ENCODE peak calls at places on chromosome 1, in eight cellular contexts. One of them, this sample, is unnamed. For H3K27me3 and H3K4me1, the result is how much of the 10 kb centered on the place peaks cover.

GRCh38 chr1:8374812-8375211 is 56.9 kb downstream of the SLC45A1 start:
- DNase-seq in MM.1S: no peak
- DNase-seq in CD4-positive, alpha-beta memory T cell: no peak
- DNase-seq in Karpas-422: peak
- DNase-seq in lower lobe of right lung: no peak
- DNase-seq in astrocyte: no peak
- DNase-seq in left lung: no peak
- DNase-seq in fibroblast of lung: peak
- DNase-seq in this sample: no peak

GRCh38 chr1:183467687-183468086 is 4.6 kb upstream of the SMG7 start:
- DNase-seq in MM.1S: no peak
- DNase-seq in CD4-positive, alpha-beta memory T cell: no peak
- DNase-seq in Karpas-422: no peak
- DNase-seq in lower lobe of right lung: no peak
- DNase-seq in astrocyte: no peak
- DNase-seq in left lung: no peak
- DNase-seq in fibroblast of lung: peak
- DNase-seq in this sample: no peak

GRCh38 chr1:178341218-178341956 is 155.4 kb downstream of the CLEC20A start:
- DNase-seq in MM.1S: no peak
- DNase-seq in CD4-positive, alpha-beta memory T cell: no peak
- DNase-seq in Karpas-422: no peak
- DNase-seq in lower lobe of right lung: peak
- DNase-seq in astrocyte: peak
- DNase-seq in left lung: no peak
- DNase-seq in fibroblast of lung: peak
- DNase-seq in this sample: no peak

GRCh38 chr1:157540160-157540748 is 12.1 kb downstream of the FCRL5 start:
- DNase-seq in MM.1S: no peak
- DNase-seq in CD4-positive, alpha-beta memory T cell: no peak
- DNase-seq in Karpas-422: no peak
- DNase-seq in lower lobe of right lung: no peak
- DNase-seq in astrocyte: no peak
- DNase-seq in left lung: no peak
- DNase-seq in fibroblast of lung: no peak
- DNase-seq in this sample: no peak

GRCh38 chr1:244265507-244265906 is 186.2 kb downstream of the ADSS2 start:
- DNase-seq in MM.1S: no peak
- DNase-seq in CD4-positive, alpha-beta memory T cell: no peak
- DNase-seq in Karpas-422: no peak
- DNase-seq in lower lobe of right lung: no peak
- DNase-seq in astrocyte: no peak
- DNase-seq in left lung: no peak
- DNase-seq in fibroblast of lung: no peak
- DNase-seq in this sample: no peak

GRCh38 chr1:37323486-37324377 is 150.6 kb upstream of the ZC3H12A start:
- DNase-seq in MM.1S: peak
- DNase-seq in CD4-positive, alpha-beta memory T cell: peak
- DNase-seq in Karpas-422: peak
- DNase-seq in lower lobe of right lung: no peak
- DNase-seq in astrocyte: no peak
- DNase-seq in left lung: no peak
- DNase-seq in fibroblast of lung: no peak
- DNase-seq in this sample: no peak

GRCh38 chr1:181416268-181416855 is 67.0 kb upstream of the CACNA1E start:
- DNase-seq in MM.1S: no peak
- DNase-seq in CD4-positive, alpha-beta memory T cell: no peak
- DNase-seq in Karpas-422: no peak
- DNase-seq in lower lobe of right lung: no peak
- DNase-seq in astrocyte: no peak
- DNase-seq in left lung: no peak
- DNase-seq in fibroblast of lung: no peak
- DNase-seq in this sample: no peak

GRCh38 chr1:226131639-226132038 is 54.9 kb downstream of the ACBD3 start:
- DNase-seq in MM.1S: no peak
- DNase-seq in CD4-positive, alpha-beta memory T cell: no peak
- DNase-seq in Karpas-422: no peak
- DNase-seq in lower lobe of right lung: no peak
- DNase-seq in astrocyte: no peak
- DNase-seq in left lung: no peak
- DNase-seq in fibroblast of lung: no peak
- DNase-seq in this sample: no peak

GRCh38 chr1:198492872-198493271 is 47.6 kb downstream of the ATP6V1G3 start:
- DNase-seq in MM.1S: no peak
- DNase-seq in CD4-positive, alpha-beta memory T cell: no peak
- DNase-seq in Karpas-422: no peak
- DNase-seq in lower lobe of right lung: no peak
- DNase-seq in astrocyte: peak
- DNase-seq in left lung: no peak
- DNase-seq in fibroblast of lung: peak
- DNase-seq in this sample: no peak
- H3K27ac ChIP-seq in MM.1S: no peak
- H3K27ac ChIP-seq in CD4-positive, alpha-beta memory T cell: no peak
- H3K27ac ChIP-seq in Karpas-422: no peak
- H3K27ac ChIP-seq in lower lobe of right lung: no peak
- H3K27ac ChIP-seq in astrocyte: peak
- H3K27ac ChIP-seq in left lung: no peak
- H3K27ac ChIP-seq in fibroblast of lung: no peak
- H3K27ac ChIP-seq in this sample: no peak

GRCh38 chr1:217138173-217138838 is 415.1 kb upstream of the ESRRG start:
- DNase-seq in MM.1S: no peak
- DNase-seq in CD4-positive, alpha-beta memory T cell: no peak
- DNase-seq in Karpas-422: no peak
- DNase-seq in lower lobe of right lung: no peak
- DNase-seq in astrocyte: no peak
- DNase-seq in left lung: peak
- DNase-seq in fibroblast of lung: no peak
- DNase-seq in this sample: no peak
- H3K27me3 ChIP-seq in MM.1S: under half
- H3K27me3 ChIP-seq in CD4-positive, alpha-beta memory T cell: under half
- H3K27me3 ChIP-seq in Karpas-422: under half
- H3K27me3 ChIP-seq in lower lobe of right lung: half or more
- H3K27me3 ChIP-seq in astrocyte: half or more
- H3K27me3 ChIP-seq in left lung: half or more
- H3K27me3 ChIP-seq in fibroblast of lung: under half
- H3K27me3 ChIP-seq in this sample: under half

GRCh38 chr1:27562021-27562420 is 41.9 kb downstream of the AHDC1 start:
- DNase-seq in MM.1S: no peak
- DNase-seq in CD4-positive, alpha-beta memory T cell: no peak
- DNase-seq in Karpas-422: no peak
- DNase-seq in lower lobe of right lung: no peak
- DNase-seq in astrocyte: no peak
- DNase-seq in left lung: no peak
- DNase-seq in fibroblast of lung: no peak
- DNase-seq in this sample: no peak
- H3K4me1 ChIP-seq in MM.1S: under half
- H3K4me1 ChIP-seq in CD4-positive, alpha-beta memory T cell: under half
- H3K4me1 ChIP-seq in Karpas-422: under half
- H3K4me1 ChIP-seq in lower lobe of right lung: half or more
- H3K4me1 ChIP-seq in astrocyte: under half
- H3K4me1 ChIP-seq in left lung: half or more
- H3K4me1 ChIP-seq in fibroblast of lung: half or more
- H3K4me1 ChIP-seq in this sample: under half

GRCh38 chr1:22331618-22332017 is 120.0 kb upstream of the ZBTB40 start:
- DNase-seq in MM.1S: no peak
- DNase-seq in CD4-positive, alpha-beta memory T cell: no peak
- DNase-seq in Karpas-422: no peak
- DNase-seq in lower lobe of right lung: no peak
- DNase-seq in astrocyte: no peak
- DNase-seq in left lung: no peak
- DNase-seq in fibroblast of lung: no peak
- DNase-seq in this sample: no peak

GRCh38 chr1:22330763-22331119 is 120.9 kb upstream of the ZBTB40 start:
- DNase-seq in MM.1S: no peak
- DNase-seq in CD4-positive, alpha-beta memory T cell: no peak
- DNase-seq in Karpas-422: no peak
- DNase-seq in lower lobe of right lung: no peak
- DNase-seq in astrocyte: no peak
- DNase-seq in left lung: no peak
- DNase-seq in fibroblast of lung: no peak
- DNase-seq in this sample: no peak

GRCh38 chr1:22328331-22329170 is 123.1 kb upstream of the ZBTB40 start:
- DNase-seq in MM.1S: no peak
- DNase-seq in CD4-positive, alpha-beta memory T cell: no peak
- DNase-seq in Karpas-422: no peak
- DNase-seq in lower lobe of right lung: no peak
- DNase-seq in astrocyte: no peak
- DNase-seq in left lung: no peak
- DNase-seq in fibroblast of lung: no peak
- DNase-seq in this sample: no peak

GRCh38 chr1:22329171-22329540 is 122.5 kb upstream of the ZBTB40 start:
- DNase-seq in MM.1S: no peak
- DNase-seq in CD4-positive, alpha-beta memory T cell: no peak
- DNase-seq in Karpas-422: no peak
- DNase-seq in lower lobe of right lung: no peak
- DNase-seq in astrocyte: no peak
- DNase-seq in left lung: no peak
- DNase-seq in fibroblast of lung: no peak
- DNase-seq in this sample: no peak

GRCh38 chr1:22330092-22330762 is 121.4 kb upstream of the ZBTB40 start:
- DNase-seq in MM.1S: no peak
- DNase-seq in CD4-positive, alpha-beta memory T cell: no peak
- DNase-seq in Karpas-422: no peak
- DNase-seq in lower lobe of right lung: no peak
- DNase-seq in astrocyte: no peak
- DNase-seq in left lung: no peak
- DNase-seq in fibroblast of lung: no peak
- DNase-seq in this sample: no peak
- H3K27ac ChIP-seq in MM.1S: no peak
- H3K27ac ChIP-seq in CD4-positive, alpha-beta memory T cell: no peak
- H3K27ac ChIP-seq in Karpas-422: no peak
- H3K27ac ChIP-seq in lower lobe of right lung: no peak
- H3K27ac ChIP-seq in astrocyte: no peak
- H3K27ac ChIP-seq in left lung: no peak
- H3K27ac ChIP-seq in fibroblast of lung: no peak
- H3K27ac ChIP-seq in this sample: no peak

GRCh38 chr1:114094303-114094663 is 59.4 kb downstream of the SYT6 start:
- DNase-seq in MM.1S: no peak
- DNase-seq in CD4-positive, alpha-beta memory T cell: no peak
- DNase-seq in Karpas-422: no peak
- DNase-seq in lower lobe of right lung: no peak
- DNase-seq in astrocyte: peak
- DNase-seq in left lung: no peak
- DNase-seq in fibroblast of lung: peak
- DNase-seq in this sample: no peak
- H3K27me3 ChIP-seq in MM.1S: under half
- H3K27me3 ChIP-seq in CD4-positive, alpha-beta memory T cell: under half
- H3K27me3 ChIP-seq in Karpas-422: under half
- H3K27me3 ChIP-seq in lower lobe of right lung: under half
- H3K27me3 ChIP-seq in astrocyte: under half
- H3K27me3 ChIP-seq in left lung: under half
- H3K27me3 ChIP-seq in fibroblast of lung: under half
- H3K27me3 ChIP-seq in this sample: under half

GRCh38 chr1:27427836-27428315 is 35.5 kb downstream of the GPR3 start:
- DNase-seq in MM.1S: no peak
- DNase-seq in CD4-positive, alpha-beta memory T cell: no peak
- DNase-seq in Karpas-422: no peak
- DNase-seq in lower lobe of right lung: no peak
- DNase-seq in astrocyte: no peak
- DNase-seq in left lung: no peak
- DNase-seq in fibroblast of lung: no peak
- DNase-seq in this sample: no peak
- H3K4me1 ChIP-seq in MM.1S: under half
- H3K4me1 ChIP-seq in CD4-positive, alpha-beta memory T cell: half or more
- H3K4me1 ChIP-seq in Karpas-422: half or more
- H3K4me1 ChIP-seq in lower lobe of right lung: half or more
- H3K4me1 ChIP-seq in astrocyte: under half
- H3K4me1 ChIP-seq in left lung: under half
- H3K4me1 ChIP-seq in fibroblast of lung: under half
- H3K4me1 ChIP-seq in this sample: half or more

GRCh38 chr1:19065526-19066247 is 109.2 kb upstream of the IFFO2 start:
- DNase-seq in MM.1S: no peak
- DNase-seq in CD4-positive, alpha-beta memory T cell: no peak
- DNase-seq in Karpas-422: no peak
- DNase-seq in lower lobe of right lung: peak
- DNase-seq in astrocyte: no peak
- DNase-seq in left lung: no peak
- DNase-seq in fibroblast of lung: no peak
- DNase-seq in this sample: no peak

GRCh38 chr1:19063122-19063521 is 106.6 kb upstream of the IFFO2 start:
- DNase-seq in MM.1S: no peak
- DNase-seq in CD4-positive, alpha-beta memory T cell: no peak
- DNase-seq in Karpas-422: no peak
- DNase-seq in lower lobe of right lung: no peak
- DNase-seq in astrocyte: no peak
- DNase-seq in left lung: no peak
- DNase-seq in fibroblast of lung: no peak
- DNase-seq in this sample: no peak

GRCh38 chr1:19066874-19067186 is 110.4 kb upstream of the IFFO2 start:
- DNase-seq in MM.1S: peak
- DNase-seq in CD4-positive, alpha-beta memory T cell: no peak
- DNase-seq in Karpas-422: no peak
- DNase-seq in lower lobe of right lung: no peak
- DNase-seq in astrocyte: no peak
- DNase-seq in left lung: no peak
- DNase-seq in fibroblast of lung: no peak
- DNase-seq in this sample: no peak

GRCh38 chr1:19066248-19066873 is 109.9 kb upstream of the IFFO2 start:
- DNase-seq in MM.1S: no peak
- DNase-seq in CD4-positive, alpha-beta memory T cell: no peak
- DNase-seq in Karpas-422: no peak
- DNase-seq in lower lobe of right lung: no peak
- DNase-seq in astrocyte: no peak
- DNase-seq in left lung: no peak
- DNase-seq in fibroblast of lung: peak
- DNase-seq in this sample: no peak

GRCh38 chr1:19064906-19065450 is 108.5 kb upstream of the IFFO2 start:
- DNase-seq in MM.1S: no peak
- DNase-seq in CD4-positive, alpha-beta memory T cell: no peak
- DNase-seq in Karpas-422: no peak
- DNase-seq in lower lobe of right lung: no peak
- DNase-seq in astrocyte: no peak
- DNase-seq in left lung: no peak
- DNase-seq in fibroblast of lung: no peak
- DNase-seq in this sample: no peak
- H3K27ac ChIP-seq in MM.1S: no peak
- H3K27ac ChIP-seq in CD4-positive, alpha-beta memory T cell: no peak
- H3K27ac ChIP-seq in Karpas-422: no peak
- H3K27ac ChIP-seq in lower lobe of right lung: no peak
- H3K27ac ChIP-seq in astrocyte: no peak
- H3K27ac ChIP-seq in left lung: no peak
- H3K27ac ChIP-seq in fibroblast of lung: no peak
- H3K27ac ChIP-seq in this sample: no peak

GRCh38 chr1:212701910-212702309 is 2.3 kb upstream of the BATF3 start:
- DNase-seq in MM.1S: no peak
- DNase-seq in CD4-positive, alpha-beta memory T cell: no peak
- DNase-seq in Karpas-422: no peak
- DNase-seq in lower lobe of right lung: no peak
- DNase-seq in astrocyte: no peak
- DNase-seq in left lung: no peak
- DNase-seq in fibroblast of lung: no peak
- DNase-seq in this sample: no peak
- H3K27me3 ChIP-seq in MM.1S: under half
- H3K27me3 ChIP-seq in CD4-positive, alpha-beta memory T cell: under half
- H3K27me3 ChIP-seq in Karpas-422: under half
- H3K27me3 ChIP-seq in lower lobe of right lung: under half
- H3K27me3 ChIP-seq in astrocyte: under half
- H3K27me3 ChIP-seq in left lung: under half
- H3K27me3 ChIP-seq in fibroblast of lung: under half
- H3K27me3 ChIP-seq in this sample: under half

GRCh38 chr1:24911651-24912144 is 18.4 kb downstream of the RUNX3 start:
- DNase-seq in MM.1S: no peak
- DNase-seq in CD4-positive, alpha-beta memory T cell: no peak
- DNase-seq in Karpas-422: no peak
- DNase-seq in lower lobe of right lung: no peak
- DNase-seq in astrocyte: no peak
- DNase-seq in left lung: no peak
- DNase-seq in fibroblast of lung: no peak
- DNase-seq in this sample: no peak
- H3K4me1 ChIP-seq in MM.1S: under half
- H3K4me1 ChIP-seq in CD4-positive, alpha-beta memory T cell: half or more
- H3K4me1 ChIP-seq in Karpas-422: under half
- H3K4me1 ChIP-seq in lower lobe of right lung: under half
- H3K4me1 ChIP-seq in astrocyte: under half
- H3K4me1 ChIP-seq in left lung: under half
- H3K4me1 ChIP-seq in fibroblast of lung: under half
- H3K4me1 ChIP-seq in this sample: half or more

This sample was measured in CD8-positive, alpha-beta memory T cell.